ENCODE peak calls at places on chromosomes 5 and 9, in eight cellular contexts. Y is stimulated activated CD8-positive, alpha-beta memory T cell treated with anti-CD3 and anti-CD28 coated beads, Interleukin-2, amount 100 ng/mL, for 48 hours; D is H7; U is stomach; E is NAMALWA; I is mucosa of gallbladder; P is omental fat pad; R is kidney epithelial cell. V is an unnamed sample.

GRCh38 chr9:14251146-14252071 is 62.5 kb downstream of the NFIB start:
- DNase-seq in Y (no peak), D (no peak), U (peak), E (no peak), I (peak), P (peak), R (peak), V (peak)

GRCh38 chr5:66713998-66714397 is 117.8 kb downstream of the MAST4 start:
- DNase-seq in Y (no peak), D (no peak), U (no peak), E (no peak), I (no peak), P (no peak), R (peak), V (peak)

GRCh38 chr5:74040065-74040551 is 414.1 kb downstream of the ARHGEF28 start:
- DNase-seq in Y (no peak), D (no peak), U (no peak), E (no peak), I (no peak), P (no peak), R (peak), V (peak)

GRCh38 chr9:128735373-128735772 is 11.4 kb upstream of the ZDHHC12 start:
- DNase-seq in Y (no peak), D (no peak), U (no peak), E (no peak), I (no peak), P (no peak), R (no peak), V (no peak)

GRCh38 chr9:72633966-72634365 is 112.6 kb downstream of the TMC1 start:
- DNase-seq in Y (peak), D (no peak), U (no peak), E (no peak), I (no peak), P (no peak), R (no peak), V (peak)

GRCh38 chr9:72579880-72580570 is 58.6 kb downstream of the TMC1 start:
- DNase-seq in Y (no peak), D (no peak), U (no peak), E (no peak), I (no peak), P (no peak), R (no peak), V (peak)

GRCh38 chr5:51072937-51073336 is 310.3 kb upstream of the ISL1 start:
- DNase-seq in Y (no peak), D (no peak), U (no peak), E (no peak), I (no peak), P (no peak), R (no peak), V (no peak)

GRCh38 chr5:180684623-180685161 is 35.3 kb upstream of the FLT4 start:
- DNase-seq in Y (no peak), D (no peak), U (no peak), E (no peak), I (no peak), P (no peak), R (no peak), V (no peak)

GRCh38 chr9:122797316-122798033 is 2.4 kb upstream of the OR1K1 start:
- DNase-seq in Y (no peak), D (no peak), U (no peak), E (no peak), I (no peak), P (no peak), R (no peak), V (peak)

GRCh38 chr9:72464819-72465218 is 56.6 kb upstream of the TMC1 start:
- DNase-seq in Y (no peak), D (no peak), U (no peak), E (no peak), I (no peak), P (no peak), R (no peak), V (peak)

GRCh38 chr9:76873056-76873792 is 32.7 kb downstream of the PRUNE2 start:
- DNase-seq in Y (no peak), D (peak), U (no peak), E (no peak), I (no peak), P (no peak), R (no peak), V (peak)

GRCh38 chr5:179422213-179422839 is 77.1 kb upstream of the ADAMTS2 start:
- DNase-seq in Y (no peak), D (peak), U (no peak), E (no peak), I (no peak), P (no peak), R (no peak), V (no peak)

GRCh38 chr5:96297290-96297689 is 135.8 kb downstream of the PCSK1 start:
- DNase-seq in Y (no peak), D (no peak), U (no peak), E (no peak), I (peak), P (no peak), R (peak), V (peak)

GRCh38 chr9:128470560-128470959 is 14.8 kb downstream of the ODF2 start:
- DNase-seq in Y (no peak), D (no peak), U (no peak), E (peak), I (no peak), P (no peak), R (no peak), V (peak)

GRCh38 chr9:18477719-18478118 is 3.8 kb downstream of the ADAMTSL1 start:
- DNase-seq in Y (no peak), D (no peak), U (no peak), E (no peak), I (no peak), P (no peak), R (no peak), V (peak)